ENCODE peak calls at places on chromosome 5, in four cellular contexts. P is SJCRH30; W is CD4-positive, alpha-beta memory T cell; G is neural progenitor cell. U is an unnamed sample. For H3K9me3, the result is how much of the 10 kb centered on the place peaks cover.

GRCh38 chr5:149228610-149229297 is 42.9 kb upstream of the AFAP1L1 start:
- DNase-seq in P (peak), W (no peak), G (peak), U (no peak)

GRCh38 chr5:95081500-95082355 is 203.2 kb downstream of the MCTP1 start:
- DNase-seq in W (peak), G (peak), P (peak), U (no peak)

GRCh38 chr5:16809816-16810502 is 126.1 kb downstream of the MYO10 start:
- DNase-seq in W (no peak), G (peak), P (peak), U (no peak)

GRCh38 chr5:91126448-91126847 is 256.7 kb downstream of the ARRDC3 start:
- DNase-seq in P (no peak), G (no peak), W (no peak), U (no peak)

GRCh38 chr5:76953551-76954382 is 922 bp downstream of the CRHBP start:
- DNase-seq in G (peak), W (no peak), P (no peak), U (no peak)

GRCh38 chr5:1799110-1799601 is 481 bp downstream of the MRPL36 start:
- DNase-seq in G (peak), W (peak), P (no peak), U (no peak)

GRCh38 chr5:4294878-4295277 is 699.2 kb downstream of the IRX1 start:
- DNase-seq in G (peak), P (no peak), W (no peak), U (no peak)

GRCh38 chr5:66498791-66499207 is 97.4 kb upstream of the MAST4 start:
- DNase-seq in G (peak), P (peak), W (no peak), U (no peak)

GRCh38 chr5:54701179-54701578 is 183.6 kb downstream of the SNX18 start:
- DNase-seq in W (no peak), P (peak), G (no peak), U (no peak)

GRCh38 chr5:32710335-32710858 is 724 bp upstream of the NPR3 start:
- DNase-seq in P (no peak), W (no peak), G (peak), U (no peak)

GRCh38 chr5:56900395-56900794 is 9.0 kb upstream of the SETD9 start:
- DNase-seq in W (no peak), G (no peak), P (no peak), U (no peak)

GRCh38 chr5:65027149-65027548 is 258.4 kb downstream of the CWC27 start:
- DNase-seq in G (no peak), W (no peak), P (no peak), U (no peak)

DNA sequence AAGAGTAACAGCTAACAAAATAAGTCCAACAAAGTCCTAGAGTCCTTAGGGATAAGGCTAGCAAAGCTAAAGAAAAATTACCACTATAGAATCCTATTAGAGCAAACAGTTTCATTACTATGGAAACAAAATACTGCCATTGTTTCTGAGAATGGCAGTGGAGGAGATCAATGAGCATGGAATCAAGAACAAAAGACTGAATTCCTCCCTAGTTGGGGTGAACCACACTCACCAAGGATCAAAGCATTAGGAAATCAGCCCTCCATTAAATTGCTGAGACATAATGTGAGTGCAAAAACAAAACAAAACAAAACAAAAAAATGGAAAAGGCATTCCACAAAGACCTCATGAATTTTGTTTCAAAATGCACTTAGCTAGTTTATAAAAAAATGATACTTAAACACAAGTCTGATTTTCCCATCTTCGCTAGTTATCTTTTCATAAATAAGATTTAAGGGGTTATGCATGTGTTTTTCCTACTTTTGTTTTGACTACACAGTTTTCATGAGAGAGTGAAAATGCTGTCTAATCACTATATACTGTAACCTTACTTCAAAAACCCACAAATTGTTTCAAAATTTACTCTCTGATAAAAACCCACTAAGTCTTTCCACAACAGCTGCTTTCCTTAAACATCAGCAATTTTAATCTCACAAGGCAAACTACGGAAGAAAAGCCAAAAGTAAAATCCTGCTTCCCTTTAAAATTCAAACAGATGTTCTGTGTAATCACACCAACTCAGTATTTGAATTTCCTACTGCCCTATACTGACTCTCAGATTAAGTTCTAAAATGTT is 9.7 kb downstream of the SERINC5 start:
- DNase-seq in G (peak), W (no peak), P (no peak), U (no peak)
- H3K4me3 ChIP-seq in G (peak), W (no peak), P (no peak), U (no peak)

GRCh38 chr5:115487750-115488149 is 56.8 kb downstream of the FEM1C start:
- DNase-seq in W (no peak), G (no peak), P (no peak), U (no peak)

GRCh38 chr5:115486728-115487127 is 57.8 kb downstream of the FEM1C start:
- DNase-seq in P (no peak), W (no peak), G (no peak), U (no peak)

GRCh38 chr5:115490601-115491000 is 54.0 kb downstream of the FEM1C start:
- DNase-seq in P (peak), W (no peak), G (no peak), U (no peak)

GRCh38 chr5:115487168-115487567 is 57.4 kb downstream of the FEM1C start:
- DNase-seq in G (no peak), W (no peak), P (no peak), U (no peak)

DNA sequence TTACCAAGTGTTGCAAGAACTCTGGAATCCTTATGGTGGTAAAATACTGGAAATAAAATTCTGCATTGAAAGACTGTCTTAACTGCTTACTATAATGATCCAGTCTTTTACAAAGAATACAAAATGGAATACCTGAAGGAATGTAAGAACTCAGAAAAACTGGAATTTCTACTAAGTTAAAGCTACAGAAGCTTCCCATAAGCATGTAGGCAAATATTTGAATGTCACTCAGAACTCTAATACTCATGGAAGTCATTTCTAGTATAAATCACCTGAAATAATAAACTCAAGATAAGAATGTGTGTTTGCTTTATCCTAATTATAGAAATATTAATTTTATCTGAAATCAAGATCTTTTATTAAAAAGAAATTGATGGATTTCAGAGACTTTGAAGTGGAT is 54.9 kb downstream of the FEM1C start:
- DNase-seq in W (no peak), P (no peak), G (no peak), U (no peak)
- H3K9me3 ChIP-seq in W (under half), P (under half), G (under half), U (under half)

GRCh38 chr5:155822177-155822576 is 504.8 kb upstream of the SGCD start:
- DNase-seq in P (no peak), W (no peak), G (no peak), U (no peak)

GRCh38 chr5:155827949-155828348 is 499.0 kb upstream of the SGCD start:
- DNase-seq in G (no peak), P (no peak), W (no peak), U (no peak)

GRCh38 chr5:155826947-155827815 is 499.8 kb upstream of the SGCD start:
- DNase-seq in G (no peak), P (no peak), W (no peak), U (no peak)
- H3K4me3 ChIP-seq in G (no peak), P (no peak), W (no peak), U (no peak)

DNA sequence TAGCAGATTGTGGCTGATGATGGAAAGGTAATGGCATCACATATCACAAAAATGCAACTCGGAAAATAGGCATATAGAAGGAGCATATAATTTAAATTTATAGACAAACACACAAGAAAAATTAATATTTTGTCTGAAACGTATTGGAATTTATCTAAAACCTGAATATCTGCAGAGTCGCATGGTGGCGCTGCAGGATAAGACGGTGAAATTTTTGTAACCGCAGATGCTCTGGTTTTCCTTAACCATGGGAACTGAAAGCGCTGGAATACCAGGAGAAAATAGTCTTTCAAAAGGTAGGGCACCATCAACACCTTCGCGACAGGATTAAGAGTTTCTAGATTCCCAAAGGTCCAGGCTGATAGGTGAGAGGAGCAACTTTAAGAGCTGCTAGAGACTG is 11.0 kb downstream of the PCDHB14 start:
- DNase-seq in P (no peak), G (no peak), W (no peak), U (no peak)
- H3K9me3 ChIP-seq in P (under half), G (under half), W (under half), U (under half)

U was measured in naive thymus-derived CD4-positive, alpha-beta T cell.